ENCODE peak calls at places on chromosome X, in eight cellular contexts. J is A673, I is tibial nerve, V is suprapubic skin, K is pancreas, H is Peyer's patch, L is heart left ventricle, F is psoas muscle. D is an unnamed sample. For H3K4me1 and H3K9me3, the result is how much of the 10 kb centered on the place peaks cover.

GRCh38 chrX:129932792-129933321 is 26.9 kb downstream of the UTP14A start:
- DNase-seq in F (peak), K (peak), V (peak), H (peak), L (peak), I (no peak), J (peak), D (no peak)

GRCh38 chrX:111372065-111372464 is 39.9 kb downstream of the DCX start:
- DNase-seq in F (no peak), H (no peak), V (no peak), J (no peak), I (no peak), L (no peak), K (no peak), D (no peak)

GRCh38 chrX:103254921-103255455 is at the start of gene TCEAL8:
- DNase-seq in H (peak), F (peak), K (peak), I (peak), V (peak), J (peak), L (peak), D (peak)

GRCh38 chrX:69024931-69025330 is 140.3 kb downstream of the PJA1 start:
- DNase-seq in H (peak), F (peak), K (no peak), J (no peak), L (peak), I (peak), V (peak), D (peak)

GRCh38 chrX:132059973-132060540 is 37.0 kb downstream of the STK26 start:
- DNase-seq in K (no peak), F (no peak), L (no peak), J (no peak), I (no peak), V (no peak), H (no peak), D (no peak)

GRCh38 chrX:48971325-48972213 is at the start of gene KCND1:
- DNase-seq in F (peak), L (peak), I (peak), K (no peak), H (no peak), J (peak), V (no peak), D (peak)

GRCh38 chrX:2351999-2352995 is 148.5 kb downstream of the DHRSX start:
- DNase-seq in I (no peak), H (no peak), J (no peak), F (no peak), V (no peak), K (no peak), L (no peak), D (no peak)

GRCh38 chrX:113058634-113059033 is 218.0 kb upstream of the AMOT start:
- DNase-seq in J (no peak), I (no peak), K (no peak), V (no peak), H (no peak), F (no peak), L (no peak), D (no peak)

GRCh38 chrX:7146703-7147430 is 645 bp upstream of the STS start:
- DNase-seq in J (no peak), K (peak), I (peak), F (peak), V (no peak), H (no peak), L (no peak), D (peak)

GRCh38 chrX:65926095-65927019 is 113.5 kb downstream of the VSIG4 start:
- DNase-seq in F (no peak), V (no peak), L (no peak), I (no peak), H (no peak), K (no peak), J (no peak), D (no peak)

GRCh38 chrX:77493677-77494553 is 46.7 kb downstream of the FGF16 start:
- DNase-seq in K (no peak), J (peak), I (no peak), F (no peak), V (no peak), H (no peak), L (no peak), D (no peak)

GRCh38 chrX:68717663-68718442 is 70.4 kb downstream of the STARD8 start:
- DNase-seq in H (no peak), K (no peak), I (no peak), V (no peak), F (peak), J (no peak), L (peak), D (no peak)

GRCh38 chrX:17719651-17720050 is 17.6 kb upstream of the SCML1 start:
- DNase-seq in V (no peak), K (no peak), I (no peak), H (no peak), J (no peak), L (no peak), F (no peak), D (no peak)

GRCh38 chrX:18617351-18617750 is 54.6 kb downstream of the RS1 start:
- DNase-seq in J (peak), I (no peak), V (no peak), H (no peak), K (no peak), F (no peak), L (no peak), D (no peak)

GRCh38 chrX:139563251-139563650 is 32.7 kb downstream of the F9 start:
- DNase-seq in K (no peak), L (no peak), V (no peak), I (no peak), J (no peak), H (no peak), F (no peak), D (no peak)

GRCh38 chrX:1448793-1449580 is 3.7 kb downstream of the ASMTL start:
- DNase-seq in K (peak), V (peak), F (no peak), L (peak), H (peak), I (peak), J (no peak), D (peak)

GRCh38 chrX:130330706-130331105 is 9.0 kb upstream of the SLC25A14 start:
- DNase-seq in J (peak), L (peak), F (peak), V (no peak), I (no peak), K (peak), H (peak), D (peak)

GRCh38 chrX:48958635-48959094 is 1.3 kb upstream of the OTUD5 start:
- DNase-seq in H (peak), L (peak), I (no peak), F (peak), J (peak), V (no peak), K (no peak), D (no peak)

GRCh38 chrX:143340190-143340589 is 177.1 kb downstream of the SPANXN3 start:
- DNase-seq in H (no peak), I (no peak), V (no peak), K (no peak), J (no peak), L (no peak), F (no peak), D (no peak)
- TF ChIP-seq CTCF in H (no peak), I (no peak), V (no peak), K (no peak), J (peak), L (no peak), F (no peak), D (no peak)

DNA sequence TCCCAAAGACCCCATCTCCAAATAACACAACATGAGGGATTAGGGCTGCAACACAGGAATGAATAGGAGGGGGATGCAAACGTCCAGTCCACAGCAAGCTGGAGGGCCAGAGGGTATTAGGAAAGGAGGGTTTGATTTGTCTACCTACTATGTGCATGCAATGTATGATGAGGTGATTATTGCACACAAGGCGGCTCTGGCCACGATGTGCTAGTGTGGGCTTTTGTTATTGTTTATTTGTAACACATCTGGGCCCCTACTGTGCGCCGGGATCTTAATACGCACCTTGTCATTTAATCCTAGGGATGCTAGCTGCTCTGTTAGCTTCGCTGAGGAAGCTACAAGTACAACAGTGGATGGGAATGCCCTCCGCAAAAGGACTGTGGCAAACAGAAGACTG is 19.5 kb downstream of the SH3KBP1 start:
- DNase-seq in K (no peak), V (no peak), I (no peak), L (no peak), F (no peak), J (no peak), H (no peak), D (no peak)
- H3K4me1 ChIP-seq in K (under half), V (under half), I (under half), L (under half), F (under half), J (under half), H (under half), D (under half)

GRCh38 chrX:45852884-45853283 is 652.2 kb upstream of the DIPK2B start:
- DNase-seq in J (no peak), K (no peak), V (no peak), I (no peak), F (no peak), L (no peak), H (no peak), D (no peak)
- H3K9me3 ChIP-seq in J (under half), K (under half), V (under half), I (under half), F (under half), L (under half), H (under half), D (under half)

GRCh38 chrX:346034-346813 is 27.6 kb upstream of the GTPBP6 start:
- DNase-seq in H (no peak), I (no peak), K (peak), J (no peak), L (no peak), F (peak), V (peak), D (no peak)
- TF ChIP-seq CTCF in H (no peak), I (no peak), K (no peak), J (no peak), L (no peak), F (no peak), V (no peak), D (no peak)

GRCh38 chrX:9341305-9342201 is 123.3 kb upstream of the TBL1X start:
- DNase-seq in H (no peak), L (peak), I (peak), J (peak), V (no peak), K (no peak), F (peak), D (peak)
- H3K4me1 ChIP-seq in H (under half), L (under half), I (under half), J (under half), V (under half), K (under half), F (under half), D (under half)

GRCh38 chrX:24017674-24018073 is 9.3 kb downstream of the KLHL15 start:
- DNase-seq in K (no peak), J (no peak), H (no peak), I (no peak), L (no peak), V (no peak), F (no peak), D (no peak)
- H3K9me3 ChIP-seq in K (under half), J (under half), H (under half), I (under half), L (under half), V (under half), F (under half), D (under half)

GRCh38 chrX:95071621-95072020 is 1397.6 kb downstream of the FAM133A start:
- DNase-seq in F (no peak), H (no peak), I (no peak), J (no peak), K (no peak), V (no peak), L (no peak), D (no peak)

GRCh38 chrX:95071052-95071451 is 1397.0 kb downstream of the FAM133A start:
- DNase-seq in J (no peak), H (no peak), K (no peak), I (no peak), F (no peak), V (no peak), L (no peak), D (no peak)

DNA sequence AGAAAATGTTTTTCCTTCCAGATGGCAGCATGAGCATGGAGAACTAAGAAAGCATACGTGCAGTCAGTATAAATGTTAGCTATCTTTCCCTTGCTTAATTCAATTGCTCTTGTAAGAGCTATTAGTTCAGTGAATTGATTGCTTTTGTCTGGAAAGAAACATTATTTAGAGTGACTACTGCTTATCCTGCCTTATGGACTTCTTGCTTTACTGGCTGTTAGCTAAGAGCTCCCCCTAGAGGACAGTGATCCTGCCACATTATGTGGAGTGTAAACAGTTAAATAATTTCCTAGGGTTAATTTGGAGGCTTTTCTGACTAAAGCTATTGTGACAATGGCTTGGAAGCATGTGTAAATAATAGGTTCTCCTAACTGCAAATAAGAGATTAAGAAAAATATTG is 1402.4 kb downstream of the FAM133A start:
- DNase-seq in I (no peak), F (no peak), H (no peak), J (peak), V (no peak), L (no peak), K (no peak), D (no peak)
- TF ChIP-seq CTCF in I (no peak), F (peak), H (no peak), J (peak), V (no peak), L (peak), K (no peak), D (no peak)

GRCh38 chrX:134570509-134570846 is 87.8 kb downstream of the PLAC1 start:
- DNase-seq in F (no peak), V (no peak), H (no peak), K (no peak), J (no peak), I (no peak), L (no peak), D (no peak)
- H3K4me1 ChIP-seq in F (under half), V (under half), H (under half), K (under half), J (under half), I (under half), L (under half), D (under half)

GRCh38 chrX:149803458-149804062 is 21.8 kb downstream of the MAGEA9 start:
- DNase-seq in F (no peak), J (no peak), V (no peak), H (no peak), I (no peak), L (no peak), K (no peak), D (no peak)
- H3K9me3 ChIP-seq in F (under half), J (under half), V (under half), H (under half), I (under half), L (under half), K (under half), D (under half)

GRCh38 chrX:21384178-21384577 is 10.0 kb downstream of the CNKSR2 start:
- DNase-seq in I (no peak), L (no peak), H (no peak), K (no peak), J (no peak), V (no peak), F (no peak), D (no peak)

GRCh38 chrX:21383546-21383945 is 9.3 kb downstream of the CNKSR2 start:
- DNase-seq in F (no peak), V (no peak), H (no peak), I (no peak), K (no peak), L (no peak), J (no peak), D (no peak)

GRCh38 chrX:21382715-21383114 is 8.5 kb downstream of the CNKSR2 start:
- DNase-seq in I (no peak), K (no peak), H (no peak), V (no peak), F (no peak), L (no peak), J (no peak), D (no peak)
- TF ChIP-seq CTCF in I (peak), K (peak), H (no peak), V (peak), F (peak), L (peak), J (no peak), D (no peak)

D was measured in lung.